ENCODE peak calls at places on chromosome 4, in four cellular contexts. One of them, this sample, is unnamed.

GRCh38 chr4:24778427-24779225 is 16.7 kb upstream of the SOD3 start:
- DNase-seq in AG10803: peak
- DNase-seq in naive thymus-derived CD4-positive, alpha-beta T cell: no peak
- DNase-seq in LoVo: no peak
- DNase-seq in this sample: no peak

GRCh38 chr4:185576918-185577591 is 41.7 kb upstream of the PDLIM3 start:
- DNase-seq in AG10803: no peak
- DNase-seq in naive thymus-derived CD4-positive, alpha-beta T cell: no peak
- DNase-seq in LoVo: no peak
- DNase-seq in this sample: no peak

GRCh38 chr4:81314196-81314896 is 99.3 kb upstream of the PRKG2 start:
- DNase-seq in AG10803: peak
- DNase-seq in naive thymus-derived CD4-positive, alpha-beta T cell: no peak
- DNase-seq in LoVo: peak
- DNase-seq in this sample: no peak

GRCh38 chr4:112348488-112349158 is 51.5 kb downstream of the ALPK1 start:
- DNase-seq in LoVo: no peak
- DNase-seq in AG10803: peak
- DNase-seq in naive thymus-derived CD4-positive, alpha-beta T cell: no peak
- DNase-seq in this sample: no peak

GRCh38 chr4:122796801-122797404 is 29.7 kb upstream of the FGF2 start:
- DNase-seq in LoVo: no peak
- DNase-seq in AG10803: peak
- DNase-seq in naive thymus-derived CD4-positive, alpha-beta T cell: no peak
- DNase-seq in this sample: no peak

GRCh38 chr4:81096566-81096965 is 66.1 kb downstream of the BMP3 start:
- DNase-seq in naive thymus-derived CD4-positive, alpha-beta T cell: no peak
- DNase-seq in AG10803: peak
- DNase-seq in LoVo: no peak
- DNase-seq in this sample: no peak

GRCh38 chr4:36854554-36854953 is 390.0 kb upstream of the NWD2 start:
- DNase-seq in LoVo: no peak
- DNase-seq in naive thymus-derived CD4-positive, alpha-beta T cell: no peak
- DNase-seq in AG10803: no peak
- DNase-seq in this sample: no peak

GRCh38 chr4:25608644-25609043 is 47.0 kb upstream of the SLC34A2 start:
- DNase-seq in naive thymus-derived CD4-positive, alpha-beta T cell: no peak
- DNase-seq in AG10803: no peak
- DNase-seq in LoVo: no peak
- DNase-seq in this sample: no peak

GRCh38 chr4:127134490-127134889 is 498.3 kb upstream of the INTU start:
- DNase-seq in naive thymus-derived CD4-positive, alpha-beta T cell: no peak
- DNase-seq in AG10803: peak
- DNase-seq in LoVo: no peak
- DNase-seq in this sample: no peak

GRCh38 chr4:94446386-94446785 is 5.4 kb upstream of the PDLIM5 start:
- DNase-seq in AG10803: peak
- DNase-seq in LoVo: peak
- DNase-seq in naive thymus-derived CD4-positive, alpha-beta T cell: no peak
- DNase-seq in this sample: no peak

GRCh38 chr4:70902577-70903281 is 560 bp downstream of the MOB1B start:
- DNase-seq in naive thymus-derived CD4-positive, alpha-beta T cell: no peak
- DNase-seq in AG10803: peak
- DNase-seq in LoVo: peak
- DNase-seq in this sample: peak

GRCh38 chr4:10809905-10810304 is 125.3 kb upstream of the CLNK start:
- DNase-seq in naive thymus-derived CD4-positive, alpha-beta T cell: no peak
- DNase-seq in AG10803: no peak
- DNase-seq in LoVo: no peak
- DNase-seq in this sample: no peak

GRCh38 chr4:47032405-47033106 is 1.2 kb downstream of the GABRB1 start:
- DNase-seq in LoVo: peak
- DNase-seq in naive thymus-derived CD4-positive, alpha-beta T cell: no peak
- DNase-seq in AG10803: peak
- DNase-seq in this sample: peak

GRCh38 chr4:155780773-155781172 is 22.0 kb downstream of the GUCY1B1 start:
- DNase-seq in AG10803: no peak
- DNase-seq in naive thymus-derived CD4-positive, alpha-beta T cell: no peak
- DNase-seq in LoVo: no peak
- DNase-seq in this sample: no peak

GRCh38 chr4:60313616-60314015 is 886.5 kb upstream of the ADGRL3 start:
- DNase-seq in AG10803: no peak
- DNase-seq in naive thymus-derived CD4-positive, alpha-beta T cell: no peak
- DNase-seq in LoVo: no peak
- DNase-seq in this sample: no peak

GRCh38 chr4:921830-922331 is 10.2 kb downstream of the GAK start:
- DNase-seq in naive thymus-derived CD4-positive, alpha-beta T cell: no peak
- DNase-seq in LoVo: no peak
- DNase-seq in AG10803: no peak
- DNase-seq in this sample: no peak

GRCh38 chr4:43014266-43014665 is 121.8 kb downstream of the GRXCR1 start:
- DNase-seq in naive thymus-derived CD4-positive, alpha-beta T cell: no peak
- DNase-seq in LoVo: no peak
- DNase-seq in AG10803: no peak
- DNase-seq in this sample: no peak

GRCh38 chr4:88757067-88757466 is 59.4 kb upstream of the NAP1L5 start:
- DNase-seq in LoVo: no peak
- DNase-seq in AG10803: no peak
- DNase-seq in naive thymus-derived CD4-positive, alpha-beta T cell: no peak
- DNase-seq in this sample: no peak

GRCh38 chr4:142406917-142407501 is 439.1 kb downstream of the INPP4B start:
- DNase-seq in AG10803: no peak
- DNase-seq in naive thymus-derived CD4-positive, alpha-beta T cell: peak
- DNase-seq in LoVo: no peak
- DNase-seq in this sample: no peak

GRCh38 chr4:184598753-184599491 is 50.3 kb downstream of the CASP3 start:
- DNase-seq in AG10803: peak
- DNase-seq in LoVo: no peak
- DNase-seq in naive thymus-derived CD4-positive, alpha-beta T cell: no peak
- DNase-seq in this sample: no peak

GRCh38 chr4:173436149-173436579 is 37.2 kb upstream of the SCRG1 start:
- DNase-seq in AG10803: peak
- DNase-seq in naive thymus-derived CD4-positive, alpha-beta T cell: no peak
- DNase-seq in LoVo: no peak
- DNase-seq in this sample: no peak

GRCh38 chr4:78627046-78627965 is 75.7 kb downstream of the ANXA3 start:
- DNase-seq in LoVo: no peak
- DNase-seq in AG10803: no peak
- DNase-seq in naive thymus-derived CD4-positive, alpha-beta T cell: no peak
- DNase-seq in this sample: no peak

GRCh38 chr4:52600275-52600674 is 58.8 kb downstream of the USP46 start:
- DNase-seq in naive thymus-derived CD4-positive, alpha-beta T cell: no peak
- DNase-seq in AG10803: no peak
- DNase-seq in LoVo: no peak
- DNase-seq in this sample: no peak

GRCh38 chr4:119020158-119020557 is 115.5 kb upstream of the MYOZ2 start:
- DNase-seq in AG10803: peak
- DNase-seq in naive thymus-derived CD4-positive, alpha-beta T cell: no peak
- DNase-seq in LoVo: no peak
- DNase-seq in this sample: no peak

GRCh38 chr4:107392951-107393350 is 327.1 kb downstream of the PAPSS1 start:
- DNase-seq in LoVo: no peak
- DNase-seq in AG10803: peak
- DNase-seq in naive thymus-derived CD4-positive, alpha-beta T cell: no peak
- DNase-seq in this sample: no peak

GRCh38 chr4:89579776-89580175 is 257.2 kb downstream of the SNCA start:
- DNase-seq in naive thymus-derived CD4-positive, alpha-beta T cell: no peak
- DNase-seq in LoVo: no peak
- DNase-seq in AG10803: no peak
- DNase-seq in this sample: no peak

GRCh38 chr4:109079731-109080130 is 222.7 kb downstream of the COL25A1 start:
- DNase-seq in LoVo: no peak
- DNase-seq in AG10803: peak
- DNase-seq in naive thymus-derived CD4-positive, alpha-beta T cell: no peak
- DNase-seq in this sample: no peak

GRCh38 chr4:26856906-26857277 is 3.7 kb upstream of the STIM2 start:
- DNase-seq in AG10803: no peak
- DNase-seq in LoVo: no peak
- DNase-seq in naive thymus-derived CD4-positive, alpha-beta T cell: no peak
- DNase-seq in this sample: no peak

GRCh38 chr4:41795796-41796195 is 47.3 kb upstream of the PHOX2B start:
- DNase-seq in LoVo: no peak
- DNase-seq in AG10803: no peak
- DNase-seq in naive thymus-derived CD4-positive, alpha-beta T cell: no peak
- DNase-seq in this sample: no peak

GRCh38 chr4:5756271-5756670 is 45.3 kb downstream of the EVC start:
- DNase-seq in LoVo: no peak
- DNase-seq in AG10803: no peak
- DNase-seq in naive thymus-derived CD4-positive, alpha-beta T cell: no peak
- DNase-seq in this sample: no peak

GRCh38 chr4:139969635-139970266 is 184.2 kb downstream of the MAML3 start:
- DNase-seq in AG10803: no peak
- DNase-seq in LoVo: no peak
- DNase-seq in naive thymus-derived CD4-positive, alpha-beta T cell: no peak
- DNase-seq in this sample: no peak

GRCh38 chr4:150540536-150540935 is 41.4 kb upstream of the MAB21L2 start:
- DNase-seq in AG10803: no peak
- DNase-seq in LoVo: no peak
- DNase-seq in naive thymus-derived CD4-positive, alpha-beta T cell: no peak
- DNase-seq in this sample: no peak

GRCh38 chr4:8090312-8090711 is 68.3 kb downstream of the ABLIM2 start:
- DNase-seq in AG10803: no peak
- DNase-seq in LoVo: peak
- DNase-seq in naive thymus-derived CD4-positive, alpha-beta T cell: no peak
- DNase-seq in this sample: no peak

GRCh38 chr4:40403079-40403478 is 67.9 kb downstream of the CHRNA9 start:
- DNase-seq in LoVo: no peak
- DNase-seq in AG10803: no peak
- DNase-seq in naive thymus-derived CD4-positive, alpha-beta T cell: no peak
- DNase-seq in this sample: no peak

GRCh38 chr4:84529169-84529751 is 30.2 kb upstream of the NKX6-1 start:
- DNase-seq in AG10803: peak
- DNase-seq in naive thymus-derived CD4-positive, alpha-beta T cell: peak
- DNase-seq in LoVo: peak
- DNase-seq in this sample: no peak

GRCh38 chr4:787561-787981 is 38.4 kb downstream of the CPLX1 start:
- DNase-seq in LoVo: no peak
- DNase-seq in naive thymus-derived CD4-positive, alpha-beta T cell: no peak
- DNase-seq in AG10803: no peak
- DNase-seq in this sample: no peak

This sample was measured in GM19239.